ENCODE peak calls at places on chromosomes 3 and 15, in five cellular contexts. T is foreskin fibroblast, F is iPS DF 6.9, J is astrocyte of the spinal cord, H is mesendoderm. O is an unnamed sample.

GRCh38 chr3:46731795-46732194 is 14.1 kb upstream of the PRSS50 start:
- DNase-seq in T (no peak), F (no peak), J (no peak), H (no peak), O (no peak)

GRCh38 chr15:91892417-91892816 is 38.9 kb downstream of the SLCO3A1 start:
- DNase-seq in T (no peak), F (no peak), J (no peak), H (no peak), O (no peak)

GRCh38 chr3:157436583-157437300 is at the start of gene PTX3:
- DNase-seq in T (peak), F (no peak), J (peak), H (peak), O (no peak)

GRCh38 chr3:156628095-156628690 is 46.2 kb upstream of the TIPARP start:
- DNase-seq in T (no peak), F (no peak), J (no peak), H (peak), O (no peak)

GRCh38 chr3:61666615-61667320 is 105.4 kb downstream of the PTPRG start:
- DNase-seq in T (peak), F (no peak), J (no peak), H (no peak), O (no peak)

GRCh38 chr3:135325096-135325495 is 530.0 kb downstream of the EPHB1 start:
- DNase-seq in T (no peak), F (no peak), J (no peak), H (no peak), O (no peak)

GRCh38 chr3:105343991-105344390 is 22.7 kb upstream of the ALCAM start:
- DNase-seq in T (no peak), F (no peak), J (no peak), H (no peak), O (no peak)

GRCh38 chr3:143786229-143787199 is 61.8 kb downstream of the SLC9A9 start:
- DNase-seq in T (peak), F (no peak), J (peak), H (no peak), O (no peak)

GRCh38 chr3:107604057-107604802 is 81.5 kb downstream of the BBX start:
- DNase-seq in T (peak), F (no peak), J (peak), H (no peak), O (no peak)

GRCh38 chr3:141323936-141324704 is 44.2 kb upstream of the ZBTB38 start:
- DNase-seq in T (no peak), F (no peak), J (no peak), H (no peak), O (no peak)

GRCh38 chr3:10683106-10683505 is 132.9 kb upstream of the SLC6A11 start:
- DNase-seq in T (no peak), F (no peak), J (no peak), H (no peak), O (no peak)

GRCh38 chr3:45182915-45183881 is 37.0 kb upstream of the CDCP1 start:
- DNase-seq in T (peak), F (no peak), J (peak), H (peak), O (peak)

GRCh38 chr3:126245811-126246727 is 65.7 kb upstream of the ALDH1L1 start:
- DNase-seq in T (peak), F (no peak), J (peak), H (peak), O (peak)

GRCh38 chr3:44439499-44440295 is 37.8 kb downstream of the ZNF445 start:
- DNase-seq in T (no peak), F (no peak), J (peak), H (no peak), O (no peak)

GRCh38 chr3:23112491-23112890 is 90.6 kb upstream of the UBE2E2 start:
- DNase-seq in T (peak), F (no peak), J (no peak), H (peak), O (no peak)

GRCh38 chr3:168457973-168458539 is 362.3 kb upstream of the GOLIM4 start:
- DNase-seq in T (no peak), F (no peak), J (no peak), H (no peak), O (no peak)

GRCh38 chr15:85867250-85867649 is 72.5 kb upstream of the KLHL25 start:
- DNase-seq in T (no peak), F (no peak), J (no peak), H (no peak), O (no peak)

GRCh38 chr3:6989608-6990291 is 128.8 kb downstream of the GRM7 start:
- DNase-seq in T (no peak), F (no peak), J (no peak), H (peak), O (no peak)

GRCh38 chr3:53003320-53003719 is 42.6 kb downstream of the SFMBT1 start:
- DNase-seq in T (no peak), F (no peak), J (no peak), H (no peak), O (no peak)

GRCh38 chr15:26985050-26985449 is 14.1 kb downstream of the GABRG3 start:
- DNase-seq in T (no peak), F (no peak), J (no peak), H (no peak), O (no peak)

GRCh38 chr3:35968223-35968622 is 328.9 kb downstream of the ARPP21 start:
- DNase-seq in T (no peak), F (no peak), J (no peak), H (no peak), O (no peak)

GRCh38 chr15:93771429-93772020 is 459.8 kb upstream of the MCTP2 start:
- DNase-seq in T (no peak), F (no peak), J (no peak), H (no peak), O (no peak)

GRCh38 chr3:41434781-41435180 is 235.5 kb downstream of the CTNNB1 start:
- DNase-seq in T (no peak), F (no peak), J (peak), H (no peak), O (no peak)

GRCh38 chr3:121232309-121233225 is 313.2 kb downstream of the POLQ start:
- DNase-seq in T (no peak), F (no peak), J (no peak), H (no peak), O (no peak)

GRCh38 chr3:158679547-158680000 is 7.1 kb upstream of the LXN start:
- DNase-seq in T (peak), F (no peak), J (peak), H (no peak), O (no peak)

GRCh38 chr15:83398591-83398990 is 48.5 kb upstream of the SH3GL3 start:
- DNase-seq in T (peak), F (no peak), J (peak), H (no peak), O (no peak)

GRCh38 chr3:21913791-21914190 is 162.8 kb upstream of the ZNF385D start:
- DNase-seq in T (peak), F (no peak), J (peak), H (no peak), O (no peak)

GRCh38 chr3:188204516-188204915 is 50.6 kb downstream of the LPP start:
- DNase-seq in T (no peak), F (no peak), J (no peak), H (no peak), O (no peak)

GRCh38 chr3:138845071-138845685 is 10.4 kb upstream of the PIK3CB start:
- DNase-seq in T (no peak), F (no peak), J (no peak), H (peak), O (no peak)

GRCh38 chr3:14472471-14473351 is 67.4 kb downstream of the GRIP2 start:
- DNase-seq in T (peak), F (no peak), J (peak), H (peak), O (no peak)

GRCh38 chr3:14096742-14097141 is 27.9 kb downstream of the CHCHD4 start:
- DNase-seq in T (no peak), F (no peak), J (no peak), H (no peak), O (no peak)

GRCh38 chr3:13715167-13715954 is 164.5 kb downstream of the WNT7A start:
- DNase-seq in T (no peak), F (no peak), J (no peak), H (no peak), O (peak)

O was measured in mesothelial cell of epicardium.